ENCODE peak calls at places on chromosomes 7 and 10, in eight cellular contexts. J, E, B, T, W, M, U and L are unnamed samples.

GRCh38 chr10:79562135-79562756 is 2.0 kb upstream of the SFTPA2 start:
- DNase-seq in J (peak), E (peak), B (peak), T (peak), W (peak), M (peak), U (peak), L (peak)

GRCh38 chr7:53596230-53596629 is 560.8 kb downstream of the POM121L12 start:
- DNase-seq in J (no peak), E (no peak), B (no peak), T (no peak), W (no peak), M (no peak), U (no peak), L (no peak)

GRCh38 chr10:103476046-103476768 is 2.8 kb downstream of the CALHM3 start:
- DNase-seq in J (peak), E (no peak), B (no peak), T (peak), W (no peak), M (no peak), U (no peak), L (no peak)

GRCh38 chr10:71371750-71372166 is 25.0 kb upstream of the CDH23 start:
- DNase-seq in J (no peak), E (no peak), B (no peak), T (no peak), W (peak), M (no peak), U (no peak), L (no peak)

GRCh38 chr7:13633857-13634256 is 355.6 kb downstream of the ETV1 start:
- DNase-seq in J (no peak), E (no peak), B (no peak), T (no peak), W (no peak), M (no peak), U (no peak), L (no peak)

GRCh38 chr7:41190615-41191014 is 512.3 kb downstream of the INHBA start:
- DNase-seq in J (no peak), E (no peak), B (no peak), T (no peak), W (no peak), M (no peak), U (no peak), L (no peak)

GRCh38 chr7:55485501-55486171 is 86.7 kb downstream of the VOPP1 start:
- DNase-seq in J (no peak), E (no peak), B (no peak), T (no peak), W (peak), M (no peak), U (no peak), L (no peak)

GRCh38 chr7:55046582-55047347 is 27.9 kb downstream of the EGFR start:
- DNase-seq in J (no peak), E (no peak), B (no peak), T (no peak), W (no peak), M (no peak), U (no peak), L (no peak)

GRCh38 chr7:91083855-91084644 is 180.2 kb upstream of the FZD1 start:
- DNase-seq in J (peak), E (no peak), B (no peak), T (peak), W (no peak), M (no peak), U (no peak), L (peak)

GRCh38 chr10:33376976-33377657 is 42.6 kb upstream of the NRP1 start:
- DNase-seq in J (peak), E (no peak), B (no peak), T (no peak), W (no peak), M (no peak), U (peak), L (no peak)

GRCh38 chr10:24383681-24384106 is 174.8 kb downstream of the KIAA1217 start:
- DNase-seq in J (peak), E (no peak), B (no peak), T (peak), W (peak), M (peak), U (peak), L (peak)